ENCODE peak calls at places on chromosomes 5 and 9, in seven cellular contexts. One of them, this sample, is unnamed.

GRCh38 chr5:165502893-165503696 is 1997.7 kb downstream of the MAT2B start:
- DNase-seq in uterus: no peak
- DNase-seq in left lung: no peak
- DNase-seq in AG04450: no peak
- DNase-seq in C1 segment of cervical spinal cord: no peak
- DNase-seq in CD4-positive, alpha-beta T cell: no peak
- DNase-seq in HFF-Myc: no peak
- DNase-seq in this sample: no peak

GRCh38 chr5:124740055-124740454 is 6.4 kb downstream of the ZNF608 start:
- DNase-seq in left lung: no peak
- DNase-seq in CD4-positive, alpha-beta T cell: no peak
- DNase-seq in C1 segment of cervical spinal cord: no peak
- DNase-seq in uterus: no peak
- DNase-seq in HFF-Myc: no peak
- DNase-seq in AG04450: no peak
- DNase-seq in this sample: no peak

GRCh38 chr5:103120607-103121200 is 603 bp downstream of the PPIP5K2 start:
- DNase-seq in AG04450: no peak
- DNase-seq in left lung: no peak
- DNase-seq in uterus: no peak
- DNase-seq in C1 segment of cervical spinal cord: no peak
- DNase-seq in CD4-positive, alpha-beta T cell: peak; percentile 1
- DNase-seq in HFF-Myc: no peak
- DNase-seq in this sample: no peak

GRCh38 chr5:135683227-135683626 is 104.4 kb upstream of the CXCL14 start:
- DNase-seq in AG04450: no peak
- DNase-seq in left lung: no peak
- DNase-seq in C1 segment of cervical spinal cord: no peak
- DNase-seq in HFF-Myc: no peak
- DNase-seq in CD4-positive, alpha-beta T cell: no peak
- DNase-seq in uterus: no peak
- DNase-seq in this sample: no peak

GRCh38 chr5:168064457-168064856 is 227.0 kb upstream of the WWC1 start:
- DNase-seq in C1 segment of cervical spinal cord: no peak
- DNase-seq in uterus: no peak
- DNase-seq in HFF-Myc: no peak
- DNase-seq in CD4-positive, alpha-beta T cell: no peak
- DNase-seq in AG04450: no peak
- DNase-seq in left lung: no peak
- DNase-seq in this sample: no peak

GRCh38 chr5:13227520-13227919 is 717.0 kb downstream of the DNAH5 start:
- DNase-seq in CD4-positive, alpha-beta T cell: no peak
- DNase-seq in uterus: no peak
- DNase-seq in left lung: no peak
- DNase-seq in AG04450: no peak
- DNase-seq in HFF-Myc: no peak
- DNase-seq in C1 segment of cervical spinal cord: no peak
- DNase-seq in this sample: no peak

GRCh38 chr5:93677344-93678021 is 63.9 kb downstream of the POU5F2 start:
- DNase-seq in AG04450: peak; percentile 85
- DNase-seq in C1 segment of cervical spinal cord: no peak
- DNase-seq in HFF-Myc: peak; percentile 86
- DNase-seq in uterus: no peak
- DNase-seq in CD4-positive, alpha-beta T cell: no peak
- DNase-seq in left lung: no peak
- DNase-seq in this sample: peak; percentile 79

GRCh38 chr9:2676466-2676865 is 40.8 kb upstream of the KCNV2 start:
- DNase-seq in C1 segment of cervical spinal cord: no peak
- DNase-seq in left lung: no peak
- DNase-seq in AG04450: no peak
- DNase-seq in CD4-positive, alpha-beta T cell: no peak
- DNase-seq in HFF-Myc: no peak
- DNase-seq in uterus: no peak
- DNase-seq in this sample: no peak

GRCh38 chr5:39473156-39473779 is 48.5 kb upstream of the DAB2 start:
- DNase-seq in uterus: no peak
- DNase-seq in left lung: no peak
- DNase-seq in C1 segment of cervical spinal cord: no peak
- DNase-seq in CD4-positive, alpha-beta T cell: no peak
- DNase-seq in HFF-Myc: no peak
- DNase-seq in AG04450: peak; percentile 51
- DNase-seq in this sample: peak; percentile 80